ENCODE peak calls at places on chromosomes 2 and 18, in six cellular contexts. L, H, B, E, K and D are unnamed samples.

GRCh38 chr2:11746807-11747459 is 501 bp downstream of the LPIN1 start:
- DNase-seq in L (peak), H (no peak), B (peak), E (no peak), K (peak), D (peak)

GRCh38 chr2:25797607-25798488 is 80.4 kb downstream of the ASXL2 start:
- DNase-seq in L (no peak), H (no peak), B (no peak), E (no peak), K (no peak), D (no peak)

GRCh38 chr2:146457221-146457620 is 1387.6 kb upstream of the ACVR2A start:
- DNase-seq in L (no peak), H (no peak), B (no peak), E (no peak), K (no peak), D (no peak)

GRCh38 chr2:162317910-162318279 is 589 bp downstream of the IFIH1 start:
- DNase-seq in L (peak), H (no peak), B (peak), E (no peak), K (peak), D (no peak)

GRCh38 chr2:42252464-42252863 is 83.3 kb downstream of the EML4 start:
- DNase-seq in L (no peak), H (no peak), B (no peak), E (no peak), K (no peak), D (no peak)

GRCh38 chr2:146927080-146927714 is 917.6 kb upstream of the ACVR2A start:
- DNase-seq in L (peak), H (no peak), B (peak), E (no peak), K (peak), D (peak)

GRCh38 chr2:202237787-202238233 is 587 bp downstream of the SUMO1 start:
- DNase-seq in L (no peak), H (no peak), B (no peak), E (no peak), K (peak), D (peak)

GRCh38 chr2:127762846-127763245 is 48.1 kb downstream of the WDR33 start:
- DNase-seq in L (no peak), H (no peak), B (no peak), E (no peak), K (no peak), D (no peak)

GRCh38 chr2:42010743-42011298 is 37.0 kb upstream of the PKDCC start:
- DNase-seq in L (no peak), H (no peak), B (no peak), E (no peak), K (peak), D (no peak)

GRCh38 chr2:63041592-63041991 is 9.0 kb upstream of the OTX1 start:
- DNase-seq in L (no peak), H (no peak), B (no peak), E (no peak), K (no peak), D (no peak)

GRCh38 chr2:64636105-64636873 is 17.4 kb downstream of the SERTAD2 start:
- DNase-seq in L (no peak), H (no peak), B (no peak), E (peak), K (no peak), D (peak)

GRCh38 chr18:9855686-9856085 is 30.1 kb upstream of the TXNDC2 start:
- DNase-seq in L (no peak), H (no peak), B (no peak), E (no peak), K (no peak), D (no peak)